ENCODE peak calls at places on chromosomes 11 and 22, in eight cellular contexts. B is IMR-90; U is HCEC 1CT; F is activated CD4-positive, CD25-positive, alpha-beta regulatory T cell; N is NCI-H2029; Z is LoVo; D is cerebellum; P is GM20000. E is an unnamed sample.

GRCh38 chr11:105189586-105189985 is 50.0 kb upstream of the CARD18 start:
- DNase-seq in F (no peak), U (peak), N (no peak), B (no peak), Z (no peak), D (no peak), P (no peak), E (no peak)

GRCh38 chr22:20507253-20508066 is at the start of gene MED15:
- DNase-seq in Z (peak), N (peak), P (peak), F (peak), B (peak), D (peak), U (peak), E (peak)

GRCh38 chr11:66593650-66594049 is 665 bp downstream of the CCS start:
- DNase-seq in B (no peak), D (no peak), Z (no peak), F (no peak), N (no peak), U (no peak), P (no peak), E (no peak)

GRCh38 chr11:96863520-96863919 is 473.7 kb downstream of the JRKL start:
- DNase-seq in Z (no peak), D (no peak), P (no peak), F (no peak), U (no peak), B (no peak), N (peak), E (no peak)

GRCh38 chr11:65422104-65422632 is 430 bp upstream of the NEAT1 start:
- DNase-seq in D (peak), P (peak), F (peak), N (peak), Z (peak), B (peak), U (peak), E (peak)

GRCh38 chr11:126282361-126282741 is 542 bp upstream of the TIRAP start:
- DNase-seq in P (peak), N (no peak), U (no peak), D (peak), Z (no peak), B (peak), F (no peak), E (no peak)

GRCh38 chr11:68120212-68121066 is 749 bp downstream of the CHKA start:
- DNase-seq in D (no peak), F (peak), N (peak), P (peak), Z (no peak), B (peak), U (peak), E (peak)

GRCh38 chr22:41833369-41834004 is 582 bp downstream of the SREBF2 start:
- DNase-seq in U (peak), P (peak), D (peak), B (no peak), F (peak), Z (peak), N (no peak), E (peak)

GRCh38 chr11:83721286-83721685 is 435.1 kb upstream of the CCDC90B start:
- DNase-seq in Z (no peak), P (no peak), N (no peak), U (no peak), B (peak), F (no peak), D (no peak), E (no peak)

GRCh38 chr11:93740802-93741093 is 547 bp downstream of the TAF1D start:
- DNase-seq in P (peak), U (peak), Z (peak), N (peak), F (peak), B (peak), D (peak), E (peak)

GRCh38 chr11:30254307-30255298 is 23.8 kb downstream of the FSHB start:
- DNase-seq in Z (no peak), U (no peak), F (no peak), P (no peak), B (no peak), D (no peak), N (no peak), E (no peak)